ENCODE peak calls at places on chromosomes 3 and 15, in eight cellular contexts. One of them, this sample, is unnamed.

GRCh38 chr15:64305261-64305660 is 50.7 kb downstream of the CSNK1G1 start:
- DNase-seq in GM13976: no peak
- DNase-seq in uterus: no peak
- DNase-seq in RWPE1: no peak
- DNase-seq in brain microvascular endothelial cell: no peak
- DNase-seq in NB4: no peak
- DNase-seq in WERI-Rb-1: no peak
- DNase-seq in GM20000: no peak
- DNase-seq in this sample: no peak

GRCh38 chr15:93997071-93997658 is 234.2 kb upstream of the MCTP2 start:
- DNase-seq in GM13976: no peak
- DNase-seq in uterus: no peak
- DNase-seq in RWPE1: peak; percentile 43
- DNase-seq in brain microvascular endothelial cell: peak; percentile 23
- DNase-seq in NB4: peak; percentile 27
- DNase-seq in WERI-Rb-1: no peak
- DNase-seq in GM20000: peak; percentile 11
- DNase-seq in this sample: no peak

GRCh38 chr3:25033407-25034029 is 394.5 kb upstream of the RARB start:
- DNase-seq in GM13976: peak; percentile 25
- DNase-seq in uterus: no peak
- DNase-seq in RWPE1: peak; percentile 1
- DNase-seq in brain microvascular endothelial cell: no peak
- DNase-seq in NB4: peak; percentile 63
- DNase-seq in WERI-Rb-1: peak; percentile 74
- DNase-seq in GM20000: peak; percentile 53
- DNase-seq in this sample: no peak

GRCh38 chr3:184656991-184657669 is 54.7 kb downstream of the MAGEF1 start:
- DNase-seq in GM13976: peak; percentile 79
- DNase-seq in uterus: no peak
- DNase-seq in RWPE1: peak; percentile 37
- DNase-seq in brain microvascular endothelial cell: peak; percentile 86
- DNase-seq in NB4: no peak
- DNase-seq in WERI-Rb-1: peak; percentile 32
- DNase-seq in GM20000: peak; percentile 71
- DNase-seq in this sample: no peak

GRCh38 chr3:184341925-184342324 is 4.5 kb downstream of the FAM131A start:
- DNase-seq in GM13976: no peak
- DNase-seq in uterus: no peak
- DNase-seq in RWPE1: peak; percentile 92
- DNase-seq in brain microvascular endothelial cell: no peak
- DNase-seq in NB4: no peak
- DNase-seq in WERI-Rb-1: no peak
- DNase-seq in GM20000: no peak
- DNase-seq in this sample: no peak

GRCh38 chr15:72173864-72174550 is 23.6 kb downstream of the GRAMD2A start:
- DNase-seq in GM13976: no peak
- DNase-seq in uterus: no peak
- DNase-seq in RWPE1: no peak
- DNase-seq in brain microvascular endothelial cell: no peak
- DNase-seq in NB4: no peak
- DNase-seq in WERI-Rb-1: no peak
- DNase-seq in GM20000: no peak
- DNase-seq in this sample: no peak

GRCh38 chr15:74827632-74828031 is 1.2 kb downstream of the CPLX3 start:
- DNase-seq in GM13976: no peak
- DNase-seq in uterus: no peak
- DNase-seq in RWPE1: no peak
- DNase-seq in brain microvascular endothelial cell: no peak
- DNase-seq in NB4: no peak
- DNase-seq in WERI-Rb-1: no peak
- DNase-seq in GM20000: no peak
- DNase-seq in this sample: no peak

GRCh38 chr3:107956991-107957467 is 133.8 kb downstream of the CD47 start:
- DNase-seq in GM13976: no peak
- DNase-seq in uterus: peak; percentile 89
- DNase-seq in RWPE1: no peak
- DNase-seq in brain microvascular endothelial cell: no peak
- DNase-seq in NB4: no peak
- DNase-seq in WERI-Rb-1: no peak
- DNase-seq in GM20000: no peak
- DNase-seq in this sample: no peak

GRCh38 chr3:193917096-193917495 is 218.9 kb upstream of the HES1 start:
- DNase-seq in GM13976: no peak
- DNase-seq in uterus: no peak
- DNase-seq in RWPE1: no peak
- DNase-seq in brain microvascular endothelial cell: no peak
- DNase-seq in NB4: no peak
- DNase-seq in WERI-Rb-1: no peak
- DNase-seq in GM20000: no peak
- DNase-seq in this sample: no peak

GRCh38 chr3:16033889-16034687 is 140.4 kb upstream of the GALNT15 start:
- DNase-seq in GM13976: no peak
- DNase-seq in uterus: no peak
- DNase-seq in RWPE1: no peak
- DNase-seq in brain microvascular endothelial cell: no peak
- DNase-seq in NB4: no peak
- DNase-seq in WERI-Rb-1: no peak
- DNase-seq in GM20000: no peak
- DNase-seq in this sample: no peak

GRCh38 chr3:61946925-61947324 is 385.6 kb downstream of the PTPRG start:
- DNase-seq in GM13976: no peak
- DNase-seq in uterus: no peak
- DNase-seq in RWPE1: no peak
- DNase-seq in brain microvascular endothelial cell: no peak
- DNase-seq in NB4: no peak
- DNase-seq in WERI-Rb-1: no peak
- DNase-seq in GM20000: no peak
- DNase-seq in this sample: no peak

GRCh38 chr3:100590114-100590839 is 19.1 kb upstream of the ADGRG7 start:
- DNase-seq in GM13976: peak; percentile 71
- DNase-seq in uterus: peak; percentile 55
- DNase-seq in RWPE1: peak; percentile 68
- DNase-seq in brain microvascular endothelial cell: peak; percentile 67
- DNase-seq in NB4: peak; percentile 78
- DNase-seq in WERI-Rb-1: peak; percentile 59
- DNase-seq in GM20000: peak; percentile 69
- DNase-seq in this sample: no peak

GRCh38 chr3:155496206-155496605 is 202.7 kb upstream of the STRIT1 start:
- DNase-seq in GM13976: no peak
- DNase-seq in uterus: no peak
- DNase-seq in RWPE1: no peak
- DNase-seq in brain microvascular endothelial cell: no peak
- DNase-seq in NB4: no peak
- DNase-seq in WERI-Rb-1: no peak
- DNase-seq in GM20000: no peak
- DNase-seq in this sample: no peak

GRCh38 chr15:40063563-40064011 is 24.6 kb upstream of the SRP14 start:
- DNase-seq in GM13976: no peak
- DNase-seq in uterus: no peak
- DNase-seq in RWPE1: peak; percentile 87
- DNase-seq in brain microvascular endothelial cell: peak; percentile 60
- DNase-seq in NB4: no peak
- DNase-seq in WERI-Rb-1: no peak
- DNase-seq in GM20000: no peak
- DNase-seq in this sample: no peak

DNA sequence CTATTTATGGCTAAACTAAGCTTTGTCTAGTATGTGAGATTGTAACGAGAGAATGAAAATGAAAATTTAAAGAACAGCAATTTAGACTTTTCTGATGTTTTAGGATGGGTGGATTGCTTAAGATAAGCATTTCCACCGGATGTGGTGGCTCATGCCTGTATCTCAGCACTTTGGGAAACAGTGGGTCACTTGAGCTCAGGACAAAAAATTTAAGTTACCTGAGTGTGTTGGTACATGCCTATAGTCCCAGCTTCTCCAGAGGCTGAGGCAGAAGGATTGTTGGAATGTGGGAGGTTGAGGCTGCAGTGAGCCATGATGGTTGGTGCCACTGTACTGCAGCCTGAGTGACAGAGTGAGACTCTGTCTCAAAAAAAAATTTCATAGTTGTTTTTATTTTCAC is 3.4 kb downstream of the PPP4R2 start:
- DNase-seq in GM13976: no peak
- DNase-seq in uterus: no peak
- DNase-seq in RWPE1: no peak
- DNase-seq in brain microvascular endothelial cell: no peak
- DNase-seq in NB4: no peak
- DNase-seq in WERI-Rb-1: no peak
- DNase-seq in GM20000: no peak
- DNase-seq in this sample: no peak
- TF ChIP-seq CTCF in GM13976: no peak
- TF ChIP-seq CTCF in uterus: no peak
- TF ChIP-seq CTCF in RWPE1: no peak
- TF ChIP-seq CTCF in brain microvascular endothelial cell: no peak
- TF ChIP-seq CTCF in NB4: no peak
- TF ChIP-seq CTCF in WERI-Rb-1: no peak
- TF ChIP-seq CTCF in GM20000: no peak
- TF ChIP-seq CTCF in this sample: no peak

GRCh38 chr15:88479169-88479568 is 11.7 kb downstream of the MRPS11 start:
- DNase-seq in GM13976: no peak
- DNase-seq in uterus: no peak
- DNase-seq in RWPE1: no peak
- DNase-seq in brain microvascular endothelial cell: no peak
- DNase-seq in NB4: no peak
- DNase-seq in WERI-Rb-1: peak; percentile 63
- DNase-seq in GM20000: no peak
- DNase-seq in this sample: no peak
- TF ChIP-seq CTCF in GM13976: no peak
- TF ChIP-seq CTCF in uterus: no peak
- TF ChIP-seq CTCF in RWPE1: no peak
- TF ChIP-seq CTCF in brain microvascular endothelial cell: peak; percentile 19
- TF ChIP-seq CTCF in NB4: no peak
- TF ChIP-seq CTCF in WERI-Rb-1: peak; percentile 64
- TF ChIP-seq CTCF in GM20000: no peak
- TF ChIP-seq CTCF in this sample: no peak

DNA sequence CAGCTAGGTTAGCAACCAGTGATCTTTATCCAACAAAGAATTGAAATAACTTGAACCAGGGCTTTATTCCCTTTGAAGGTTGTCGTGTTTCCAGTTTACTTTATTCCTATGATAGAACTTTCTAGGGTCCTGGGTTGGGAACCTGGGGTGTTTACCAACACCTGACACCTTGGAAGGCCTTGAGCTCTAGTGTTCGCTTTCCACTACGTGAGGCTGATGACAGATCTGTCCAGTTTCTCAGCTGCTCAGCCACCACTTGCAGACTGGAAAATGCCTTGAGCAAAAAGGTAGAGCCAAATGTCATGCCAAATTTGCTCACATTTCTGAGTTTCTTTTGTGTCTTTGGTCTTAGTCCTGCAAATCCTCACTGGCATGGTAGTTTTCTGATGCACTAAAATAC is 227.2 kb downstream of the ADAMTSL3 start:
- DNase-seq in GM13976: no peak
- DNase-seq in uterus: no peak
- DNase-seq in RWPE1: no peak
- DNase-seq in brain microvascular endothelial cell: no peak
- DNase-seq in NB4: no peak
- DNase-seq in WERI-Rb-1: no peak
- DNase-seq in GM20000: no peak
- DNase-seq in this sample: no peak
- TF ChIP-seq CTCF in GM13976: no peak
- TF ChIP-seq CTCF in uterus: no peak
- TF ChIP-seq CTCF in RWPE1: no peak
- TF ChIP-seq CTCF in brain microvascular endothelial cell: no peak
- TF ChIP-seq CTCF in NB4: no peak
- TF ChIP-seq CTCF in WERI-Rb-1: no peak
- TF ChIP-seq CTCF in GM20000: no peak
- TF ChIP-seq CTCF in this sample: no peak

GRCh38 chr3:123442908-123443307 is 6.0 kb downstream of the ADCY5 start:
- DNase-seq in GM13976: no peak
- DNase-seq in uterus: no peak
- DNase-seq in RWPE1: no peak
- DNase-seq in brain microvascular endothelial cell: no peak
- DNase-seq in NB4: no peak
- DNase-seq in WERI-Rb-1: no peak
- DNase-seq in GM20000: no peak
- DNase-seq in this sample: no peak

GRCh38 chr3:123444023-123444422 is 4.9 kb downstream of the ADCY5 start:
- DNase-seq in GM13976: no peak
- DNase-seq in uterus: no peak
- DNase-seq in RWPE1: no peak
- DNase-seq in brain microvascular endothelial cell: no peak
- DNase-seq in NB4: no peak
- DNase-seq in WERI-Rb-1: no peak
- DNase-seq in GM20000: no peak
- DNase-seq in this sample: no peak

GRCh38 chr3:123445702-123446101 is 3.2 kb downstream of the ADCY5 start:
- DNase-seq in GM13976: no peak
- DNase-seq in uterus: no peak
- DNase-seq in RWPE1: no peak
- DNase-seq in brain microvascular endothelial cell: no peak
- DNase-seq in NB4: no peak
- DNase-seq in WERI-Rb-1: no peak
- DNase-seq in GM20000: no peak
- DNase-seq in this sample: no peak

GRCh38 chr3:123446210-123446609 is 2.7 kb downstream of the ADCY5 start:
- DNase-seq in GM13976: no peak
- DNase-seq in uterus: no peak
- DNase-seq in RWPE1: no peak
- DNase-seq in brain microvascular endothelial cell: no peak
- DNase-seq in NB4: no peak
- DNase-seq in WERI-Rb-1: no peak
- DNase-seq in GM20000: no peak
- DNase-seq in this sample: no peak

GRCh38 chr3:123444744-123445143 is 4.1 kb downstream of the ADCY5 start:
- DNase-seq in GM13976: no peak
- DNase-seq in uterus: no peak
- DNase-seq in RWPE1: no peak
- DNase-seq in brain microvascular endothelial cell: no peak
- DNase-seq in NB4: no peak
- DNase-seq in WERI-Rb-1: no peak
- DNase-seq in GM20000: no peak
- DNase-seq in this sample: no peak
- TF ChIP-seq CTCF in GM13976: no peak
- TF ChIP-seq CTCF in uterus: no peak
- TF ChIP-seq CTCF in RWPE1: no peak
- TF ChIP-seq CTCF in brain microvascular endothelial cell: peak; percentile 14
- TF ChIP-seq CTCF in NB4: no peak
- TF ChIP-seq CTCF in WERI-Rb-1: peak; percentile 25
- TF ChIP-seq CTCF in GM20000: no peak
- TF ChIP-seq CTCF in this sample: no peak

This sample was measured in activated B cell treated with CpG ODN at 0.5 μM for 24 hours.